ENCODE peak calls at places on chromosomes 6 and 20, in seven cellular contexts. J is epithelial cell of esophagus, N is tibial artery, Y is fibroblast of pulmonary artery, G is lower leg skin, D is fibroblast of lung, Z is left lung. W is an unnamed sample.

GRCh38 chr6:83182114-83182513 is 11.0 kb downstream of the PGM3 start:
- DNase-seq in J (no peak), N (no peak), Y (no peak), G (no peak), D (no peak), Z (no peak), W (no peak)

GRCh38 chr6:157265186-157265585 is 58.1 kb downstream of the TMEM242 start:
- DNase-seq in J (no peak), N (peak), Y (no peak), G (no peak), D (no peak), Z (no peak), W (no peak)

GRCh38 chr20:50583422-50584150 is 73.4 kb downstream of the PTPN1 start:
- DNase-seq in J (peak), N (no peak), Y (no peak), G (no peak), D (no peak), Z (no peak), W (no peak)

GRCh38 chr6:165832471-165832836 is 169.4 kb upstream of the PDE10A start:
- DNase-seq in J (no peak), N (no peak), Y (no peak), G (no peak), D (no peak), Z (no peak), W (no peak)

GRCh38 chr20:22586645-22587310 is 2.4 kb upstream of the FOXA2 start:
- DNase-seq in J (peak), N (no peak), Y (no peak), G (no peak), D (no peak), Z (no peak), W (peak)

GRCh38 chr20:34644951-34645350 is 31.9 kb downstream of the PIGU start:
- DNase-seq in J (no peak), N (no peak), Y (no peak), G (no peak), D (no peak), Z (no peak), W (no peak)

GRCh38 chr20:2756056-2756611 is 44.3 kb downstream of the CPXM1 start:
- DNase-seq in J (peak), N (no peak), Y (peak), G (no peak), D (peak), Z (no peak), W (no peak)

GRCh38 chr20:11918280-11918952 is 723 bp downstream of the BTBD3 start:
- DNase-seq in J (no peak), N (no peak), Y (peak), G (no peak), D (no peak), Z (no peak), W (no peak)

GRCh38 chr6:142400495-142400894 is 98.7 kb downstream of the ADGRG6 start:
- DNase-seq in J (no peak), N (no peak), Y (peak), G (no peak), D (peak), Z (no peak), W (peak)

GRCh38 chr6:78947529-78947928 is 80.2 kb downstream of the IRAK1BP1 start:
- DNase-seq in J (no peak), N (no peak), Y (peak), G (no peak), D (peak), Z (no peak), W (no peak)

GRCh38 chr6:26045046-26045938 is 41.9 kb upstream of the HFE start:
- DNase-seq in J (peak), N (peak), Y (peak), G (peak), D (peak), Z (peak), W (peak)

GRCh38 chr20:32908334-32909292 is 49.9 kb downstream of the EFCAB8 start:
- DNase-seq in J (no peak), N (no peak), Y (no peak), G (no peak), D (no peak), Z (no peak), W (no peak)

GRCh38 chr6:67411036-67411435 is 1224.0 kb upstream of the ADGRB3 start:
- DNase-seq in J (peak), N (no peak), Y (no peak), G (no peak), D (no peak), Z (no peak), W (no peak)

GRCh38 chr20:3698511-3699436 is 13.6 kb downstream of the SIGLEC1 start:
- DNase-seq in J (no peak), N (no peak), Y (no peak), G (no peak), D (no peak), Z (no peak), W (no peak)

GRCh38 chr6:32047855-32048766 is 9.9 kb downstream of the CYP21A2 start:
- DNase-seq in J (peak), N (peak), Y (peak), G (peak), D (no peak), Z (peak), W (peak)

GRCh38 chr6:43334466-43335095 is 26.0 kb upstream of the CRIP3 start:
- DNase-seq in J (peak), N (no peak), Y (peak), G (no peak), D (peak), Z (no peak), W (peak)

GRCh38 chr6:114997813-114998292 is 655.0 kb upstream of the HS3ST5 start:
- DNase-seq in J (no peak), N (no peak), Y (no peak), G (no peak), D (no peak), Z (no peak), W (peak)

GRCh38 chr6:32865724-32866443 is 11.9 kb downstream of the PSMB9 start:
- DNase-seq in J (no peak), N (no peak), Y (no peak), G (no peak), D (no peak), Z (no peak), W (no peak)

GRCh38 chr20:50518270-50518721 is 8.1 kb downstream of the PTPN1 start:
- DNase-seq in J (peak), N (no peak), Y (peak), G (no peak), D (peak), Z (no peak), W (no peak)

GRCh38 chr6:158370805-158371204 is 58.5 kb downstream of the TULP4 start:
- DNase-seq in J (no peak), N (no peak), Y (no peak), G (no peak), D (no peak), Z (no peak), W (no peak)

GRCh38 chr20:56187791-56188190 is 60.7 kb upstream of the MC3R start:
- DNase-seq in J (peak), N (no peak), Y (no peak), G (no peak), D (no peak), Z (no peak), W (peak)

GRCh38 chr6:161327360-161327953 is 53.6 kb upstream of the AGPAT4 start:
- DNase-seq in J (no peak), N (no peak), Y (no peak), G (no peak), D (no peak), Z (no peak), W (no peak)

DNA sequence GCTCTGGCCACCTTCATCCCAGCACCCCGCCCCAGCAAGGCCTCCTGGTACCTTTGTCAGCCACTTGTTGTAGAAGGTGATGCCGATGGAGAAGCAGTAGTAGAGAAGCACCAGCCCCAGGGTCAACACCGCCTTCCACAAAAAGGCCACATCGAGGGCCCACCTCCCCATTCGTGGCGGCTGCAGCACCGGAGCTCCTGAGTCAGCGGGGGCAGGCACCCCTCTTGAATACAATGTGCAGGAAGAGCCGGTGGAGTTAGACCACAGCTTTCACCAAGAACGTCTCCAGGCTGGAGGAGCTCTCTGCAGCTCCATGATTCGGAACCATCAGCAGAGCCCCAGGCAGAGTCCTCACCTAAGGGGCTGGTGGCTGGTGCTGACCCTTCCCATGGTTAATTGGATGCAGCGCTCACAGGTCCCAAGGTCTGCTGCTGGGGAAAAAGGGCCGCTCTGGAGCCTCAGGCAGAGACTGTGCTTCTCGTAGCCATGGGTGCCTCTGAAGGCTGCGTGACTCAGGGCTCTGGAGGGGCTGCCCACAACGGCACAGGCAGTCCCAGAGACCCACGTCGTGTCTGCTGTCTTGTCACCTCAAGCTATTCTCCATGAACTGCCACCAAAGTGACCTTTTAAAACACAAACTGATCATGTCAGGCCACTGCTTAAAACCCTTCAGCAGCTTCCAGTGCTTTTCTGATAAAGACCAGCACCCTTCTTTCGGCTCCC is 47.9 kb downstream of the ELMO2 start:
- DNase-seq in J (no peak), N (no peak), Y (no peak), G (no peak), D (no peak), Z (peak), W (no peak)
- H3K4me3 ChIP-seq in J (no peak), N (no peak), Y (no peak), G (no peak), D (no peak), Z (no peak), W (no peak)

GRCh38 chr6:107767637-107768036 is 56.5 kb downstream of the SCML4 start:
- DNase-seq in J (no peak), N (no peak), Y (no peak), G (no peak), D (no peak), Z (no peak), W (no peak)
- H3K4me3 ChIP-seq in J (no peak), N (no peak), Y (no peak), G (no peak), D (no peak), Z (no peak), W (no peak)

GRCh38 chr6:15441982-15442381 is 196.1 kb downstream of the JARID2 start:
- DNase-seq in J (no peak), N (no peak), Y (no peak), G (no peak), D (no peak), Z (no peak), W (no peak)
- H3K4me3 ChIP-seq in J (no peak), N (no peak), Y (no peak), G (no peak), D (no peak), Z (no peak), W (no peak)

DNA sequence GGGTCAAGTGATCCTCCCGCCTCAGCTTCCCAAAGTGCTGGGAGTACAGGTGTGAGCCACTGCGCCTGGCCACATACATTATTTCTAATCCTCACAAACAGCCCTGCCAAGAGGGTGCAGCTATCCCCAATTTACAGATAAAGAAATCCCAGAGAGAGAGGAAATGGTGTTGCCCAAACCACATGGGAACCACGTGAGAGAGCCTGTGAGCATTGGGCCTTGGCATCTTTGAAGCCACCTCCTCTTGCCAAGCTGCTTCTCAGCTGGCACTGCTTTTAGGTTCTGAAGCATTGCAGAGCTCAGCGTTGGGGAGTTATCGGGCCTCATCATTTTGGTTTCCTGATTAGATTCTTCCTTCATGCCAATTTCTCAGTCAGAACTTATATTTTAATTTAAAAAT is 80.3 kb downstream of the CTNNBL1 start:
- DNase-seq in J (no peak), N (no peak), Y (no peak), G (no peak), D (no peak), Z (no peak), W (no peak)
- H3K4me3 ChIP-seq in J (no peak), N (no peak), Y (no peak), G (no peak), D (no peak), Z (no peak), W (no peak)

GRCh38 chr6:90701146-90701781 is 114.4 kb upstream of the MAP3K7 start:
- DNase-seq in J (no peak), N (no peak), Y (no peak), G (no peak), D (no peak), Z (no peak), W (peak)
- H3K4me3 ChIP-seq in J (no peak), N (no peak), Y (no peak), G (no peak), D (no peak), Z (no peak), W (no peak)

GRCh38 chr20:63957690-63958441 is 1.6 kb upstream of the UCKL1 start:
- DNase-seq in J (peak), N (no peak), Y (peak), G (no peak), D (peak), Z (no peak), W (peak)
- H3K4me3 ChIP-seq in J (peak), N (peak), Y (no peak), G (no peak), D (no peak), Z (no peak), W (no peak)

GRCh38 chr6:100447900-100448700 is 16.6 kb downstream of the SIM1 start:
- DNase-seq in J (no peak), N (no peak), Y (no peak), G (no peak), D (no peak), Z (no peak), W (no peak)
- H3K4me3 ChIP-seq in J (no peak), N (peak), Y (no peak), G (no peak), D (no peak), Z (no peak), W (no peak)

GRCh38 chr6:12066297-12066696 is 54.2 kb downstream of the HIVEP1 start:
- DNase-seq in J (no peak), N (no peak), Y (peak), G (no peak), D (peak), Z (no peak), W (no peak)

GRCh38 chr6:12064538-12064937 is 52.4 kb downstream of the HIVEP1 start:
- DNase-seq in J (no peak), N (no peak), Y (no peak), G (no peak), D (no peak), Z (no peak), W (no peak)

GRCh38 chr6:12062605-12063004 is 50.5 kb downstream of the HIVEP1 start:
- DNase-seq in J (no peak), N (no peak), Y (no peak), G (no peak), D (no peak), Z (no peak), W (no peak)

GRCh38 chr6:12064125-12064524 is 52.0 kb downstream of the HIVEP1 start:
- DNase-seq in J (no peak), N (no peak), Y (no peak), G (no peak), D (peak), Z (no peak), W (no peak)

DNA sequence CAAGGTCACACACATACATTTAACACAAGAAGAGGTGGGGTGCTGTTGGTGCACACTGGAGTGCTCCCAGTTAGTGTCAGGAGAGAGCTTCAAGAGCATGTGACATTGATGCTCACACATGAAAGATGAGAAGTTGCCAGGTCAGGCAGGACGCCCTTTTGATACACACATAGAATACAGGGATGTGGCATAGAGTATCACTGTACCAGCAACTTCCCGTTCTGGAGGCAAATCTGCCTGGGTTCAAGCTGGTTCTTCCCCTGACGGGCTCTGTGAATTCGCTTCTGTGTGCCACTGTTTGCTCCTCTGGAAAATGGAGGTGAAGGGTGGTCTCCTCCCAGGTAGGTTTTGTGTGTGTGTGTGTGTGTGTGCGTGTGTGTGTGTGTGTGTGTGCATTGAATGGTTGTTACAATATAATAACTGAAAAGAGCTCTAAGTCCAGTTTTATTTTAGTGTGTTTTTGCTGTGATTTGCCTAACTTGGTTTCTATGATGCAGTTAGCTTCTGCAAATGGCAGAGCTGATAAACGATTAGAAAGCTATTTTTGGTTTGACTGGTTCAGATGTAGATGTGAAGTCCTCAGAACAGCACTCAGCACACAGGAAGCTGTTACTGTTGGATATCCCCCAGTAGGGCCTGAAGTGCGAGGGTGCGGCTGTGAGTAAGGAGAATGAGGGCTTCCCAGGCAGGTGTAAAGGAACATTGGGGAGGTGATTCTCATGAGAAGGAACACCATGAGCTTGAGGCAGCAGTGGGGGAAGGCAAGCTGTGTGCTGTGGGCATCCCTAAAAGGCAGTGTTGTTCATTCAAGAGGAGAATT is 53.4 kb downstream of the HIVEP1 start:
- DNase-seq in J (peak), N (no peak), Y (no peak), G (no peak), D (peak), Z (peak), W (no peak)
- H3K4me3 ChIP-seq in J (no peak), N (no peak), Y (no peak), G (no peak), D (no peak), Z (no peak), W (no peak)